ENCODE peak calls at places on chromosomes 6 and 20, in five cellular contexts. X, Z, F, W and U are unnamed samples.

GRCh38 chr6:160733045-160733646 is 31.1 kb downstream of the PLG start:
- DNase-seq in X (peak; percentile 10), Z (no peak), W (no peak), F (peak; percentile 12), U (no peak)

GRCh38 chr6:127100510-127101140 is 17.8 kb upstream of the RSPO3 start:
- DNase-seq in F (no peak), Z (no peak), W (no peak), X (no peak), U (no peak)

GRCh38 chr6:42254505-42254904 is 36.8 kb upstream of the MRPS10 start:
- DNase-seq in W (no peak), X (no peak), Z (no peak), F (no peak), U (no peak)

GRCh38 chr6:170096803-170097504 is 193.9 kb downstream of the DLL1 start:
- DNase-seq in W (no peak), Z (no peak), F (peak; percentile 8), X (no peak), U (no peak)

GRCh38 chr6:109892451-109893435 is 85.4 kb upstream of the GPR6 start:
- DNase-seq in F (no peak), W (no peak), X (peak; percentile 60), Z (no peak), U (no peak)

GRCh38 chr6:32109114-32109764 is at the start of gene TNXB:
- DNase-seq in W (no peak), F (peak; percentile 60), X (no peak), Z (no peak), U (no peak)

GRCh38 chr6:133300896-133301295 is 59.7 kb downstream of the EYA4 start:
- DNase-seq in X (no peak), Z (no peak), F (no peak), W (no peak), U (no peak)

GRCh38 chr20:21228511-21228910 is 74.6 kb upstream of the XRN2 start:
- DNase-seq in X (no peak), W (no peak), F (no peak), Z (no peak), U (no peak)

GRCh38 chr20:59805266-59805665 is 128.2 kb downstream of the SYCP2 start:
- DNase-seq in X (no peak), F (no peak), Z (no peak), W (peak; percentile 8), U (no peak)

GRCh38 chr6:36113701-36114100 is 16.6 kb upstream of the MAPK13 start:
- DNase-seq in X (no peak), F (no peak), W (no peak), Z (no peak), U (no peak)

GRCh38 chr6:54103485-54103884 is 7.8 kb upstream of the MLIP start:
- DNase-seq in Z (no peak), F (no peak), X (no peak), W (no peak), U (no peak)

GRCh38 chr6:145233955-145234354 is 501.4 kb downstream of the EPM2A start:
- DNase-seq in Z (no peak), F (no peak), X (no peak), W (no peak), U (no peak)

GRCh38 chr6:30810813-30811329 is 66.5 kb upstream of the IER3 start:
- DNase-seq in F (no peak), Z (no peak), X (no peak), W (no peak), U (no peak)

GRCh38 chr6:131628726-131629125 is 684 bp upstream of the MED23 start:
- DNase-seq in F (no peak), Z (no peak), X (no peak), W (no peak), U (no peak)

GRCh38 chr20:41169791-41170351 is 32.5 kb downstream of the PLCG1 start:
- DNase-seq in X (peak; percentile 3), W (peak; percentile 70), F (no peak), Z (no peak), U (no peak)

GRCh38 chr6:137699036-137699683 is 167.9 kb upstream of the TNFAIP3 start:
- DNase-seq in Z (no peak), F (no peak), W (no peak), X (no peak), U (no peak)

GRCh38 chr20:52105573-52106422 is 85.8 kb downstream of the ZFP64 start:
- DNase-seq in Z (no peak), W (no peak), X (peak; percentile 49), F (no peak), U (no peak)

GRCh38 chr6:30154709-30155521 is 6.1 kb downstream of the TRIM10 start:
- DNase-seq in Z (no peak), W (no peak), X (no peak), F (no peak), U (no peak)

GRCh38 chr6:30100585-30101422 is 12.1 kb downstream of the TRIM31 start:
- DNase-seq in F (peak; percentile 54), Z (no peak), W (no peak), X (peak; percentile 57), U (no peak)

GRCh38 chr6:169839029-169839481 is 87.6 kb downstream of the ERMARD start:
- DNase-seq in F (no peak), W (peak; percentile 43), Z (no peak), X (no peak), U (no peak)

GRCh38 chr20:57148266-57148665 is 118.2 kb downstream of the BMP7 start:
- DNase-seq in F (peak; percentile 26), W (no peak), Z (no peak), X (peak; percentile 67), U (no peak)

GRCh38 chr20:873875-874607 is 40.5 kb downstream of the FAM110A start:
- DNase-seq in Z (no peak), X (no peak), F (no peak), W (no peak), U (no peak)
- H3K27ac ChIP-seq in Z (no peak overlapping the region), X (no peak overlapping the region), F (no peak overlapping the region), W (no peak overlapping the region), U (no peak overlapping the region)

GRCh38 chr6:124670801-124671200 is 291.4 kb upstream of the RNF217 start:
- DNase-seq in F (no peak), Z (no peak), X (no peak), W (no peak), U (no peak)
- H3K27ac ChIP-seq in F (no peak overlapping the region), Z (no peak overlapping the region), X (no peak overlapping the region), W (no peak overlapping the region), U (no peak overlapping the region)

GRCh38 chr20:32793059-32793458 is 26.7 kb upstream of the MAPRE1 start:
- DNase-seq in Z (no peak), W (no peak), F (no peak), X (no peak), U (no peak)

GRCh38 chr20:32790751-32791057 is 28.5 kb downstream of the DNMT3B start:
- DNase-seq in Z (no peak), X (no peak), F (no peak), W (no peak), U (no peak)

GRCh38 chr20:32789896-32790750 is 27.9 kb downstream of the DNMT3B start:
- DNase-seq in X (peak; percentile 71), F (peak; percentile 72), W (no peak), Z (peak; percentile 76), U (peak; percentile 81)

GRCh38 chr20:32796383-32797159 is 23.2 kb upstream of the MAPRE1 start:
- DNase-seq in F (no peak), W (no peak), Z (no peak), X (no peak), U (no peak)

DNA sequence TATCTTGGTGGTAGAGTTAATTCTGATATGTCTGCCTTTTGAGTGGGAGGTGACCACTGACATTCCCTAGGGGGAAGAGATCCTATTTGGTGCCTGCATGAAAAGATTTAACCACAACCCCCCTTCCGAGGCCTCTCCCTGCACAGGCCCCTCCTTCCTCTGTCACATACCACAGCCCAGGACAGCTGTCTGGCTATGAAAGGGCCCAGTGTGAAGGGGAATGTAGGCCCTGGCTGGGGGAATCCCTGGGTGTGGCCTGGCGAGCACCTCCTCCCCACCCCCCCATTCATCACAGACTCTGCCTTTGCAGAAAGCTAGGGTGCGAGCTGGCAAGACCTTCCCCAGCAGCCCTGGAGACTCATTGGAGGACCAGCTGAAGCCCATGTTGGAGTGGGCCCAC is 27.4 kb upstream of the MAPRE1 start:
- DNase-seq in Z (peak; percentile 48), W (no peak), F (no peak), X (no peak), U (no peak)
- H3K27ac ChIP-seq in Z (no peak overlapping the region), W (no peak overlapping the region), F (no peak overlapping the region), X (no peak overlapping the region), U (no peak overlapping the region)

DNA sequence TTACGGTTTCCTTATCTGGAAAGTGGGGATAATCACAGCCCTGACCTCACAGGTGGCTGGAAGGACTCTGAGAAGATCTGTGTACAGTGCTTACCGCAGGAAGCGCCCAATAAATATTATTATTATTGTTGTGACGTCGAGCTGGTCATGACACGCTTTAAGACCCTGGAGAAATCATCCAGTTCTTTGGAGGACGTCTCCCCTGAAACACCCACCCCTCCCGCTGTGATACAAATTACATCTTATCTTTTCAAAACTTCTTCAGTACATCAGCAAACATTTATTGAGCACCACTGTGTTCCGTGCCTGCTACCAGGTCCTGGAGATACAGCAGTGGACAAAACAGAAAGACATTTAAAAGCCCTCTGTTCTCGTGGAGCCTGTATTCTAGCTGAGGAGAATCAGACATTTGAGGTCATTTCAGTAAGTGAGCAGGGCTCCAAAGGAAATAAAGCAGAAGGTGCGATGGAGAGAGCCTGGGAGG is 118.7 kb downstream of the CEBPB start:
- DNase-seq in X (no peak), Z (no peak), F (no peak), W (no peak), U (no peak)
- H3K27ac ChIP-seq in X (peak overlapping the region; percentile 92), Z (no peak overlapping the region), F (peak overlapping the region; percentile 95), W (peak overlapping the region; percentile 85), U (peak overlapping the region; percentile 22)

GRCh38 chr6:154862536-154862935 is 129.3 kb downstream of the SCAF8 start:
- DNase-seq in F (no peak), Z (no peak), W (no peak), X (no peak), U (no peak)

GRCh38 chr6:154857529-154857928 is 124.3 kb downstream of the SCAF8 start:
- DNase-seq in W (no peak), X (no peak), F (no peak), Z (no peak), U (no peak)

GRCh38 chr6:154865291-154865690 is 129.8 kb upstream of the TIAM2 start:
- DNase-seq in F (no peak), X (peak; percentile 39), Z (no peak), W (no peak), U (no peak)

GRCh38 chr6:154864086-154864430 is 130.8 kb downstream of the SCAF8 start:
- DNase-seq in X (no peak), W (no peak), Z (no peak), F (no peak), U (no peak)

GRCh38 chr6:154861825-154862224 is 128.6 kb downstream of the SCAF8 start:
- DNase-seq in X (no peak), W (no peak), Z (no peak), F (no peak), U (no peak)
- H3K27ac ChIP-seq in X (no peak overlapping the region), W (no peak overlapping the region), Z (no peak overlapping the region), F (no peak overlapping the region), U (no peak overlapping the region)

GRCh38 chr20:19176483-19176882 is 36.0 kb upstream of the SLC24A3 start:
- DNase-seq in X (no peak), F (no peak), Z (peak; percentile 6), W (no peak), U (no peak)
- H3K27ac ChIP-seq in X (no peak overlapping the region), F (no peak overlapping the region), Z (no peak overlapping the region), W (no peak overlapping the region), U (no peak overlapping the region)